ENCODE peak calls at places on chromosomes 7 and 10, in nine cellular contexts. One of them, this sample, is unnamed.

GRCh38 chr10:97234403-97234802 is 48.6 kb upstream of the SLIT1 start:
- DNase-seq in MM.1S: peak
- DNase-seq in MCF 10A: peak
- DNase-seq in A549: peak
- DNase-seq in omental fat pad: no peak
- DNase-seq in OCI-LY7: peak
- DNase-seq in AG04450: peak
- DNase-seq in GM13977: peak
- DNase-seq in HFF-Myc: peak
- DNase-seq in this sample: no peak

GRCh38 chr7:539731-540411 is 20.2 kb upstream of the PDGFA start:
- DNase-seq in omental fat pad: no peak
- DNase-seq in MM.1S: no peak
- DNase-seq in MCF 10A: peak
- DNase-seq in GM13977: no peak
- DNase-seq in A549: peak
- DNase-seq in AG04450: no peak
- DNase-seq in HFF-Myc: peak
- DNase-seq in OCI-LY7: no peak
- DNase-seq in this sample: no peak

GRCh38 chr7:157520249-157520648 is 183.4 kb downstream of the DNAJB6 start:
- DNase-seq in A549: no peak
- DNase-seq in AG04450: no peak
- DNase-seq in HFF-Myc: no peak
- DNase-seq in MM.1S: peak
- DNase-seq in MCF 10A: no peak
- DNase-seq in omental fat pad: no peak
- DNase-seq in GM13977: no peak
- DNase-seq in OCI-LY7: peak
- DNase-seq in this sample: no peak

GRCh38 chr7:27723086-27723485 is 16.9 kb upstream of the TAX1BP1 start:
- DNase-seq in HFF-Myc: no peak
- DNase-seq in MCF 10A: peak
- DNase-seq in OCI-LY7: peak
- DNase-seq in GM13977: no peak
- DNase-seq in A549: peak
- DNase-seq in MM.1S: no peak
- DNase-seq in AG04450: no peak
- DNase-seq in omental fat pad: no peak
- DNase-seq in this sample: no peak

GRCh38 chr7:36153571-36154097 is 580 bp downstream of the EEPD1 start:
- DNase-seq in AG04450: no peak
- DNase-seq in HFF-Myc: no peak
- DNase-seq in MM.1S: no peak
- DNase-seq in omental fat pad: no peak
- DNase-seq in A549: no peak
- DNase-seq in GM13977: no peak
- DNase-seq in OCI-LY7: no peak
- DNase-seq in MCF 10A: no peak
- DNase-seq in this sample: peak

GRCh38 chr7:87219545-87220025 is at the start of gene TMEM243:
- DNase-seq in MM.1S: peak
- DNase-seq in HFF-Myc: no peak
- DNase-seq in MCF 10A: peak
- DNase-seq in A549: peak
- DNase-seq in OCI-LY7: peak
- DNase-seq in GM13977: peak
- DNase-seq in omental fat pad: peak
- DNase-seq in AG04450: peak
- DNase-seq in this sample: peak

GRCh38 chr7:3987426-3987927 is 686.4 kb downstream of the SDK1 start:
- DNase-seq in GM13977: no peak
- DNase-seq in AG04450: no peak
- DNase-seq in MCF 10A: no peak
- DNase-seq in A549: no peak
- DNase-seq in HFF-Myc: no peak
- DNase-seq in omental fat pad: no peak
- DNase-seq in OCI-LY7: no peak
- DNase-seq in MM.1S: no peak
- DNase-seq in this sample: no peak

GRCh38 chr7:14495633-14496032 is 406.9 kb downstream of the DGKB start:
- DNase-seq in HFF-Myc: no peak
- DNase-seq in GM13977: no peak
- DNase-seq in MCF 10A: no peak
- DNase-seq in OCI-LY7: no peak
- DNase-seq in AG04450: no peak
- DNase-seq in A549: no peak
- DNase-seq in omental fat pad: no peak
- DNase-seq in MM.1S: no peak
- DNase-seq in this sample: no peak

GRCh38 chr10:96565774-96566173 is 21.0 kb downstream of the TM9SF3 start:
- DNase-seq in HFF-Myc: peak
- DNase-seq in A549: no peak
- DNase-seq in omental fat pad: no peak
- DNase-seq in GM13977: no peak
- DNase-seq in OCI-LY7: no peak
- DNase-seq in MCF 10A: peak
- DNase-seq in AG04450: peak
- DNase-seq in MM.1S: no peak
- DNase-seq in this sample: no peak

GRCh38 chr10:122352817-122353525 is 21.5 kb upstream of the PLEKHA1 start:
- DNase-seq in HFF-Myc: no peak
- DNase-seq in MM.1S: no peak
- DNase-seq in AG04450: no peak
- DNase-seq in OCI-LY7: no peak
- DNase-seq in A549: no peak
- DNase-seq in GM13977: no peak
- DNase-seq in omental fat pad: no peak
- DNase-seq in MCF 10A: no peak
- DNase-seq in this sample: no peak

GRCh38 chr10:132196178-132197113 is 9.7 kb downstream of the DPYSL4 start:
- DNase-seq in AG04450: no peak
- DNase-seq in OCI-LY7: no peak
- DNase-seq in A549: no peak
- DNase-seq in omental fat pad: no peak
- DNase-seq in MM.1S: no peak
- DNase-seq in MCF 10A: no peak
- DNase-seq in GM13977: no peak
- DNase-seq in HFF-Myc: no peak
- DNase-seq in this sample: no peak

GRCh38 chr7:2893411-2893861 is 49.3 kb upstream of the GNA12 start:
- DNase-seq in A549: no peak
- DNase-seq in GM13977: peak
- DNase-seq in AG04450: no peak
- DNase-seq in omental fat pad: no peak
- DNase-seq in MM.1S: no peak
- DNase-seq in MCF 10A: peak
- DNase-seq in OCI-LY7: peak
- DNase-seq in HFF-Myc: no peak
- DNase-seq in this sample: no peak

GRCh38 chr7:100867040-100867795 is at the start of gene TRIP6:
- DNase-seq in MM.1S: no peak
- DNase-seq in AG04450: peak
- DNase-seq in MCF 10A: peak
- DNase-seq in OCI-LY7: no peak
- DNase-seq in HFF-Myc: peak
- DNase-seq in A549: peak
- DNase-seq in omental fat pad: peak
- DNase-seq in GM13977: peak
- DNase-seq in this sample: peak

GRCh38 chr10:11958956-11959355 is 83.7 kb downstream of the UPF2 start:
- DNase-seq in MCF 10A: no peak
- DNase-seq in omental fat pad: no peak
- DNase-seq in OCI-LY7: no peak
- DNase-seq in MM.1S: no peak
- DNase-seq in HFF-Myc: no peak
- DNase-seq in A549: peak
- DNase-seq in AG04450: no peak
- DNase-seq in GM13977: no peak
- DNase-seq in this sample: no peak

GRCh38 chr10:5151076-5151475 is 33.9 kb downstream of the AKR1C8 start:
- DNase-seq in A549: no peak
- DNase-seq in AG04450: no peak
- DNase-seq in GM13977: no peak
- DNase-seq in omental fat pad: no peak
- DNase-seq in HFF-Myc: no peak
- DNase-seq in OCI-LY7: no peak
- DNase-seq in MM.1S: no peak
- DNase-seq in MCF 10A: peak
- DNase-seq in this sample: no peak

GRCh38 chr10:101012525-101013364 is 13.1 kb downstream of the LZTS2 start:
- DNase-seq in GM13977: peak
- DNase-seq in AG04450: peak
- DNase-seq in OCI-LY7: peak
- DNase-seq in HFF-Myc: peak
- DNase-seq in A549: peak
- DNase-seq in MCF 10A: peak
- DNase-seq in MM.1S: peak
- DNase-seq in omental fat pad: peak
- DNase-seq in this sample: peak

GRCh38 chr10:3757250-3757637 is 27.8 kb downstream of the KLF6 start:
- DNase-seq in A549: no peak
- DNase-seq in AG04450: no peak
- DNase-seq in OCI-LY7: peak
- DNase-seq in HFF-Myc: no peak
- DNase-seq in GM13977: no peak
- DNase-seq in MM.1S: peak
- DNase-seq in omental fat pad: no peak
- DNase-seq in MCF 10A: no peak
- DNase-seq in this sample: no peak

GRCh38 chr7:36875794-36876193 is 151.5 kb upstream of the AOAH start:
- DNase-seq in MM.1S: no peak
- DNase-seq in omental fat pad: no peak
- DNase-seq in OCI-LY7: no peak
- DNase-seq in MCF 10A: no peak
- DNase-seq in AG04450: no peak
- DNase-seq in A549: no peak
- DNase-seq in HFF-Myc: no peak
- DNase-seq in GM13977: no peak
- DNase-seq in this sample: no peak

GRCh38 chr7:106205621-106206222 is 79.1 kb downstream of the NAMPT start:
- DNase-seq in OCI-LY7: no peak
- DNase-seq in MM.1S: no peak
- DNase-seq in GM13977: peak
- DNase-seq in A549: no peak
- DNase-seq in AG04450: no peak
- DNase-seq in omental fat pad: no peak
- DNase-seq in HFF-Myc: no peak
- DNase-seq in MCF 10A: peak
- DNase-seq in this sample: no peak

GRCh38 chr10:64733980-64734379 is 1212.8 kb downstream of the REEP3 start:
- DNase-seq in omental fat pad: no peak
- DNase-seq in GM13977: peak
- DNase-seq in AG04450: no peak
- DNase-seq in MM.1S: peak
- DNase-seq in MCF 10A: peak
- DNase-seq in OCI-LY7: peak
- DNase-seq in HFF-Myc: no peak
- DNase-seq in A549: peak
- DNase-seq in this sample: no peak

GRCh38 chr10:6445671-6446278 is 134.3 kb downstream of the PRKCQ start:
- DNase-seq in HFF-Myc: no peak
- DNase-seq in MM.1S: peak
- DNase-seq in omental fat pad: peak
- DNase-seq in MCF 10A: peak
- DNase-seq in A549: peak
- DNase-seq in OCI-LY7: peak
- DNase-seq in AG04450: peak
- DNase-seq in GM13977: peak
- DNase-seq in this sample: no peak
- TF ChIP-seq CTCF in HFF-Myc: peak
- TF ChIP-seq CTCF in MM.1S: peak
- TF ChIP-seq CTCF in omental fat pad: no peak
- TF ChIP-seq CTCF in MCF 10A: peak
- TF ChIP-seq CTCF in A549: peak
- TF ChIP-seq CTCF in OCI-LY7: peak
- TF ChIP-seq CTCF in AG04450: peak
- TF ChIP-seq CTCF in GM13977: peak
- TF ChIP-seq CTCF in this sample: peak

GRCh38 chr10:78353636-78354035 is 320.0 kb downstream of the RPS24 start:
- DNase-seq in HFF-Myc: no peak
- DNase-seq in OCI-LY7: no peak
- DNase-seq in MCF 10A: no peak
- DNase-seq in omental fat pad: no peak
- DNase-seq in MM.1S: no peak
- DNase-seq in GM13977: no peak
- DNase-seq in AG04450: no peak
- DNase-seq in A549: no peak
- DNase-seq in this sample: no peak
- TF ChIP-seq CTCF in HFF-Myc: no peak
- TF ChIP-seq CTCF in OCI-LY7: no peak
- TF ChIP-seq CTCF in MCF 10A: no peak
- TF ChIP-seq CTCF in omental fat pad: no peak
- TF ChIP-seq CTCF in MM.1S: no peak
- TF ChIP-seq CTCF in GM13977: no peak
- TF ChIP-seq CTCF in AG04450: no peak
- TF ChIP-seq CTCF in A549: no peak
- TF ChIP-seq CTCF in this sample: no peak

GRCh38 chr7:84194484-84195260 is at the start of gene SEMA3A:
- DNase-seq in omental fat pad: peak
- DNase-seq in A549: peak
- DNase-seq in OCI-LY7: no peak
- DNase-seq in GM13977: peak
- DNase-seq in MCF 10A: peak
- DNase-seq in AG04450: peak
- DNase-seq in MM.1S: peak
- DNase-seq in HFF-Myc: peak
- DNase-seq in this sample: peak
- TF ChIP-seq CTCF in omental fat pad: no peak
- TF ChIP-seq CTCF in A549: no peak
- TF ChIP-seq CTCF in OCI-LY7: no peak
- TF ChIP-seq CTCF in GM13977: no peak
- TF ChIP-seq CTCF in MCF 10A: no peak
- TF ChIP-seq CTCF in AG04450: peak
- TF ChIP-seq CTCF in MM.1S: no peak
- TF ChIP-seq CTCF in HFF-Myc: no peak
- TF ChIP-seq CTCF in this sample: no peak

DNA sequence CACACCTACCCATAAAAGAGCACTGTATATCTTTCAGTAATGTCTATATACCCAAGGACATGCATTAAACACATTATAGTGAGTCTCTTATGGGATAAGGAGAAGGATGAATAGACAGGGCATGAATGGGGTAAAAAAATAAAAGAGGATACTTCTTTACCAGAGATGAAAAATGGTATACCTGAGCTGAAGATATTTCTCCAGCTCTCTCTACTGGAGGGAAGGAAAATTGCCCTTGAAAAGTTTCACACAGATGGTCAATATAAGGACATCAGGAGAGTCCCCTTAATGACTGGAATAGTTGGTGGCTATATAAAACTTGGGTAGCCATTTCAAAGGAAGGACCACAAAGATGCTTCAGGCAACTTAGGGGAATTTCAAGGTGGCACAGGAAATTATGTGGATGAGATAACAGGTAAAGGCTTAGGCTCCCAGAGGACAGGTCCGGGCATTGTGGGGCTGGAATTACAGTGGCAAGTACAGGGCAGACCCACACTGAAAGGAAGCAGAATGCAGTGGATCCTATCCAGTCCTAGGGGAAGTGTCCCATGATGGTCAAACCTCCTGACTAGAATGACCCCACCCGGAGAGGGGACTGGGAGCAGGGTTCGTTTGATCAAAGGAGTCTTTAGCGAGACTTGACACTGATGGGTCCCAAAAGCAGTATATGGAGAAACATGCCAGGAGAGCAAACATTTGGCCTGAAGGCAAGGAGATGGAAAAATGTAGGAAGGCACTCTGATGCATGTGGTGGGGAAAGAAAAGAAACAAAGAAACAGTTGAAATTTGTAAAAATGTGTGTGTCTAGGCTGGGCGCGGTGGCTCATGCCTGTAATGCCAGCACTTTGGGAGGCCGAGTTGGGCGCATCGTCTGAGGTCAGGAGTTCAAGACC is 35.6 kb downstream of the PLAU start:
- DNase-seq in OCI-LY7: no peak
- DNase-seq in MCF 10A: no peak
- DNase-seq in HFF-Myc: no peak
- DNase-seq in A549: no peak
- DNase-seq in AG04450: no peak
- DNase-seq in MM.1S: no peak
- DNase-seq in omental fat pad: no peak
- DNase-seq in GM13977: no peak
- DNase-seq in this sample: no peak
- TF ChIP-seq CTCF in OCI-LY7: peak
- TF ChIP-seq CTCF in MCF 10A: no peak
- TF ChIP-seq CTCF in HFF-Myc: no peak
- TF ChIP-seq CTCF in A549: peak
- TF ChIP-seq CTCF in AG04450: peak
- TF ChIP-seq CTCF in MM.1S: no peak
- TF ChIP-seq CTCF in omental fat pad: no peak
- TF ChIP-seq CTCF in GM13977: no peak
- TF ChIP-seq CTCF in this sample: no peak

This sample was measured in mesothelial cell of epicardium.